ENCODE peak calls at places on chromosomes 6 and 20, in four cellular contexts. S is HCT116, E is GM12878, P is HepG2. U is an unnamed sample.

GRCh38 chr6:6893701-6894100 is 214.1 kb upstream of the RREB1 start:
- DNase-seq in S (no peak), E (no peak), P (no peak), U (no peak)

GRCh38 chr20:63002511-63002910 is 4.3 kb downstream of the BHLHE23 start:
- DNase-seq in S (no peak), E (no peak), P (no peak), U (no peak)

GRCh38 chr6:87436435-87436834 is 28.7 kb downstream of the CFAP206 start:
- DNase-seq in S (peak; percentile 8), E (peak; percentile 25), P (peak; percentile 55), U (peak; percentile 57)

GRCh38 chr6:38262041-38262440 is 377.7 kb downstream of the BTBD9 start:
- DNase-seq in S (no peak), E (no peak), P (peak; percentile 57), U (peak; percentile 65)

GRCh38 chr20:1287306-1287705 is 21.2 kb downstream of the SNPH start:
- DNase-seq in S (no peak), E (no peak), P (no peak), U (no peak)

GRCh38 chr6:2215342-2215741 is 30.1 kb downstream of the GMDS start:
- DNase-seq in S (no peak), E (no peak), P (no peak), U (no peak)

GRCh38 chr20:47343007-47343472 is 13.5 kb downstream of the ZMYND8 start:
- DNase-seq in S (no peak), E (no peak), P (no peak), U (no peak)

GRCh38 chr6:168905451-168906090 is 348.1 kb downstream of the THBS2 start:
- DNase-seq in S (no peak), E (no peak), P (no peak), U (no peak)

GRCh38 chr6:84027340-84028183 is 6.0 kb upstream of the MRAP2 start:
- DNase-seq in S (no peak), E (no peak), P (no peak), U (no peak)

GRCh38 chr6:64217721-64218603 is 582.4 kb downstream of the PHF3 start:
- DNase-seq in S (no peak), E (peak; percentile 38), P (no peak), U (no peak)

GRCh38 chr6:8391934-8392333 is 43.4 kb downstream of the SLC35B3 start:
- DNase-seq in S (no peak), E (no peak), P (no peak), U (no peak)

GRCh38 chr20:36407196-36407733 is 101.1 kb downstream of the DLGAP4 start:
- DNase-seq in S (no peak), E (no peak), P (no peak), U (no peak)

GRCh38 chr6:21593412-21593926 is at the start of gene SOX4:
- DNase-seq in S (peak; percentile 93), E (peak; percentile 88), P (peak; percentile 92), U (peak; percentile 85)

DNA sequence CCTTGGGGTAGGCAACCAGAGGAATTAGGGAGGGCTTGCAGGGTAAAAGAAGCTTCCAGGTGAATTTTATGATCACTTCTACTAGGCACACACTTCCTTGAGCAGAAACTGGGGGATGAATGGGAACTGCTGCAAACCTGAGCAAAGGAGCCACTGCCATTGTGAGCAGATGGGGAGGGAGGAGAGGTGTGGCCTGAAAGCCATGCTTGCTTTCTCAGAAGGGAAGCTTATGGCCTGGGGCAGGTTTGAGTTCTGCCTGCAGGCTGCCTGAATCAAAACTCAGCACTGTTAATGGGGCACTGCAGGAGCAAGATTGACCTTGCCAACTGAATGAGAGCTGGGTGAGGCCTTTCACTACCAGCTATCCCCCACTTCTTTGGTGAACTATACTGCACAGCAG is 328.1 kb downstream of the NKAIN2 start:
- DNase-seq in S (no peak), E (no peak), P (no peak), U (no peak)
- TF ChIP-seq YY1 in S (no peak), E (no peak), P (no peak), U (no peak)

DNA sequence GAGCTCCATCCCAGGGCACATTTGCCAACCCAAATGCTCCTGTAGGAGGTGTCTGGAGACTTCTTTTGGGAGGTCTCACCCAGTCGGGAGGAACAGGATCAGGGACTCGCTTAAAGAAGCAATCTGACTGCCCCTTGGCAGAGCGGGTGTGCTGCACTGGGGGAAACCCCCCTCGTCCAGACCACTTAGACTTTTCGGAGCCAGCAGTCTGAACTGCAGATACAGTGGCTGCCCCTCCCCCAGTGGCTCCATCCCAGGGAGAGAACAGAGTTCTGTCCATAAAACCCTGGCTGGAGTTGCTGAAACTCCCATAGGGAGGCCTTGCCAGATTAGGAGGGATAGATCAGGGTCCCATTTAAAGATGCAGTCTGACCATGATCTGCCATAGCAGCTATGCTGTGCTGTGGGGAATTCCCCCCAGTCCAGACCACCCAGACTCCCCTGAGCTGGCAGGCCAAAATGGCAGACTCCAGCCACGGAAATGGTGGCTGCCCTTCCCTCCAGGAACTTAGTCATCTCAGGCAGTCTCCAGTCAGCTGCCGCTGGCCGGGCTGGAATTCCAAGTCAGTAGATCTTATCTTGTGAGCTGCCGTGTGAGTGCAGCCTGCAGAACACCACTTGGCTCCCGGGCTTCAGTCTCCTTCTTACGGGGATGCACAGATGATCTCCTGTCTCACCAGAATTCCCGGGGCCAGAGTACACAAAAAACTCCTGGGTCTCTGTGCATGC is 278.1 kb upstream of the SASH1 start:
- DNase-seq in S (no peak), E (no peak), P (no peak), U (no peak)
- TF ChIP-seq ZNF274 in S (no peak), E (no peak), P (no peak), U (no peak)

DNA sequence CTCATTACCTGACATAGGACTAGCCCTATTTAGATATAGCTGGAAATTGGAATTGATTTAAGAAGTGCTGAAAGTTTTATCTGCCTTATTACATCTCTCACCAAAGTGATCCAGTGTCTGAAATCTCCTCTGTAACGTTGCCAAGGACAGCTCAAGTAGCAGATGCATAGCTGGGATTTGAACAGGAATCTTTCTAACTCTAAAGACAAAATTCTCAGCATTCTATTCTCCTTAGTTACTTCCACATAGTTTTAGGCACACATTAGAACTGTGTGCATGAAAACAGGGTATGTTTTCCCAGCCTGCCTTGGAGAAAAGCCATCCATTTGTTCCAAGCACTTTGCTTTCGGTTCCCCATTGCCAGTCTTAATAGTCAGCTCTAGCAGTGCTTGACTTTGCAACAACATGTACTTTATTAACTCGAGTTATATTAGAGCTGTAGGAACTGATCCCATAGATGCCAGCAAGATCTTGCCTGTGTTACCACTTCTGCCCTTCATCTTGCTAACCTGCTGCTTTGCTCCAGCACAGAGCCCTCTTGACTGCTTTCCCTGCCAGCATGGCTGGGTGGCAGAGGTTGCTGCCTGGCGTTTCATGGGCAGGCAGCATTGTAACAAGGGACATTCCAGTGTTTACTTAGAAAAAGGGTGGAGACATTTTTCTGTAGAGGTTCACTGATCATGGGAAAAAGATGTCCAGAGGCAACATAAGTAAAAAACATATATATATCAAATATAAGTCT is 56.1 kb upstream of the STMND1 start:
- DNase-seq in S (no peak), E (no peak), P (no peak), U (no peak)
- TF ChIP-seq YY1 in S (no peak), E (no peak), P (no peak), U (no peak)

GRCh38 chr20:2820896-2821869 is 5.0 kb downstream of the TMEM239 start:
- DNase-seq in S (no peak), E (no peak), P (no peak), U (no peak)
- TF ChIP-seq ZNF274 in S (no peak), E (no peak), P (no peak), U (no peak)

GRCh38 chr20:44110816-44111568 is 76.0 kb downstream of the JPH2 start:
- DNase-seq in S (no peak), E (no peak), P (no peak), U (no peak)
- TF ChIP-seq YY1 in S (no peak), E (no peak), P (no peak), U (no peak)

DNA sequence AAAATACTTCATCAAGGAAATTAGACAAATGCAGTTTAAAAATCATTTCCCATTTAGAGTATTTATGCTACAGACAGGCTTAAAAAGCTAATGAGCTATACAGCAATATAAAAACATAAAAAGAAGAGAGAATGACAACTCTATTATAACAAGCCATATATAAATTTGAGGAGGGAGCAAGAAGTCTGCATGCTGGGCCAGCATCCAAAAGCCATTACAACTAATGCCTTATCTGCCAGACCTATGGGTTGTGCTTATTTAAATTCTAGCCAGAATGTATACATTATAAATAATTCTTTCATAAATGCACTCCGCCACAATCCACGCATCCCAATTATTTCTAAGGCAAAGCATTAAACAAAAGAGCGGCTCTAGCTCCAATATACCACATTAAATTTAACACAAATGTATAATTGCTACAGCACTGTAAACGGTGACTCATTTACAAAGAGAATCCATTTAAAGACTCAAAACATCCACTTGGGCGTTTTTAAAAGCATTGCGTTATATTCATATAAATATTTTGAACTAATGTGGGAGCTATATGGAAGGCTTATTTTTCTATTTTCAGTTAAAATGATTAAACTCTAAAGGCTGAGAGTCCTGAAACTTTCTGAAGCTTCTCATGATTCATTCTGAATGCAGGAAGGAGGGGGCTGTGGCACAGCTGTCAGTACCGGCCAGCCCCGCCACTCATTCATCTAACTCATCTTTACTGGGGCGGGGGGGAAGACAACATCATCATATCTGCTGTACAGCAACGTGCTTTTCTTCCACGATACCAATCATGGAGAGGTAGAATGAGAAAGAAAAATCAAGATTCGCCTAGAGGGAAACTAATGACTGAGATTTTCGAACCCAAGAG is 37.7 kb upstream of the RAB22A start:
- DNase-seq in S (no peak), E (no peak), P (no peak), U (no peak)
- TF ChIP-seq ZNF274 in S (no peak), E (no peak), P (no peak), U (no peak)

U was measured in NT2/D1.